ENCODE peak calls at places on chromosomes 13 and 19, in five cellular contexts. One of them, this sample, is unnamed.

GRCh38 chr13:35953537-35954206 is 177.5 kb downstream of the DCLK1 start:
- DNase-seq in A549: peak; percentile 7
- DNase-seq in foreskin keratinocyte: no peak
- DNase-seq in spleen: no peak
- DNase-seq in fibroblast of lung: peak; percentile 96
- DNase-seq in this sample: peak; percentile 27

GRCh38 chr13:20340759-20341161 is 108.6 kb upstream of the GJB6 start:
- DNase-seq in A549: no peak
- DNase-seq in foreskin keratinocyte: peak; percentile 29
- DNase-seq in spleen: no peak
- DNase-seq in fibroblast of lung: peak; percentile 13
- DNase-seq in this sample: no peak

GRCh38 chr19:38015216-38015615 is 108.2 kb downstream of the SIPA1L3 start:
- DNase-seq in A549: no peak
- DNase-seq in foreskin keratinocyte: peak; percentile 37
- DNase-seq in spleen: no peak
- DNase-seq in fibroblast of lung: no peak
- DNase-seq in this sample: no peak

GRCh38 chr19:5646703-5647102 is 23.8 kb downstream of the SAFB start:
- DNase-seq in A549: no peak
- DNase-seq in foreskin keratinocyte: no peak
- DNase-seq in spleen: peak; percentile 12
- DNase-seq in fibroblast of lung: no peak
- DNase-seq in this sample: no peak

GRCh38 chr13:48159436-48160225 is 64.7 kb upstream of the MED4 start:
- DNase-seq in A549: no peak
- DNase-seq in foreskin keratinocyte: peak; percentile 64
- DNase-seq in spleen: no peak
- DNase-seq in fibroblast of lung: no peak
- DNase-seq in this sample: no peak

GRCh38 chr13:101875717-101876393 is 423.4 kb downstream of the ITGBL1 start:
- DNase-seq in A549: no peak
- DNase-seq in foreskin keratinocyte: peak; percentile 32
- DNase-seq in spleen: no peak
- DNase-seq in fibroblast of lung: peak; percentile 77
- DNase-seq in this sample: no peak

GRCh38 chr19:47257411-47258169 is 1.3 kb downstream of the CCDC9 start:
- DNase-seq in A549: no peak
- DNase-seq in foreskin keratinocyte: no peak
- DNase-seq in spleen: peak; percentile 77
- DNase-seq in fibroblast of lung: no peak
- DNase-seq in this sample: peak; percentile 58

GRCh38 chr19:4199699-4200293 is 17.3 kb downstream of the ANKRD24 start:
- DNase-seq in A549: peak; percentile 78
- DNase-seq in foreskin keratinocyte: no peak
- DNase-seq in spleen: no peak
- DNase-seq in fibroblast of lung: no peak
- DNase-seq in this sample: no peak

GRCh38 chr13:19601749-19602725 is 31.4 kb upstream of the MPHOSPH8 start:
- DNase-seq in A549: peak; percentile 38
- DNase-seq in foreskin keratinocyte: no peak
- DNase-seq in spleen: peak; percentile 82
- DNase-seq in fibroblast of lung: peak; percentile 29
- DNase-seq in this sample: peak; percentile 19

GRCh38 chr13:112968910-112969691 is at the start of gene MCF2L:
- DNase-seq in A549: peak; percentile 27
- DNase-seq in foreskin keratinocyte: no peak
- DNase-seq in spleen: peak; percentile 88
- DNase-seq in fibroblast of lung: peak; percentile 42
- DNase-seq in this sample: peak; percentile 47

GRCh38 chr13:33034061-33034460 is 17.8 kb downstream of the KL start:
- DNase-seq in A549: no peak
- DNase-seq in foreskin keratinocyte: no peak
- DNase-seq in spleen: no peak
- DNase-seq in fibroblast of lung: no peak
- DNase-seq in this sample: no peak

GRCh38 chr19:43624933-43625332 is 5.5 kb upstream of the ZNF428 start:
- DNase-seq in A549: no peak
- DNase-seq in foreskin keratinocyte: peak; percentile 46
- DNase-seq in spleen: peak; percentile 92
- DNase-seq in fibroblast of lung: peak; percentile 41
- DNase-seq in this sample: no peak

GRCh38 chr13:29925457-29925856 is 75.0 kb upstream of the UBL3 start:
- DNase-seq in A549: peak; percentile 33
- DNase-seq in foreskin keratinocyte: peak; percentile 55
- DNase-seq in spleen: no peak
- DNase-seq in fibroblast of lung: peak; percentile 90
- DNase-seq in this sample: peak; percentile 68

GRCh38 chr19:45184115-45184514 is 5.5 kb downstream of the BLOC1S3 start:
- DNase-seq in A549: no peak
- DNase-seq in foreskin keratinocyte: no peak
- DNase-seq in spleen: no peak
- DNase-seq in fibroblast of lung: no peak
- DNase-seq in this sample: no peak

GRCh38 chr13:112170823-112171569 is 104.0 kb downstream of the SOX1 start:
- DNase-seq in A549: no peak
- DNase-seq in foreskin keratinocyte: no peak
- DNase-seq in spleen: no peak
- DNase-seq in fibroblast of lung: no peak
- DNase-seq in this sample: no peak

GRCh38 chr19:45100202-45100600 is 7.2 kb downstream of the PPP1R37 start:
- DNase-seq in A549: no peak
- DNase-seq in foreskin keratinocyte: no peak
- DNase-seq in spleen: no peak
- DNase-seq in fibroblast of lung: no peak
- DNase-seq in this sample: no peak

GRCh38 chr13:50310734-50311133 is 295.5 kb downstream of the KCNRG start:
- DNase-seq in A549: no peak
- DNase-seq in foreskin keratinocyte: no peak
- DNase-seq in spleen: no peak
- DNase-seq in fibroblast of lung: no peak
- DNase-seq in this sample: no peak

GRCh38 chr19:35055715-35056179 is 14.2 kb downstream of the HPN start:
- DNase-seq in A549: no peak
- DNase-seq in foreskin keratinocyte: no peak
- DNase-seq in spleen: no peak
- DNase-seq in fibroblast of lung: no peak
- DNase-seq in this sample: no peak

GRCh38 chr19:45231891-45232290 is 13.3 kb downstream of the EXOC3L2 start:
- DNase-seq in A549: no peak
- DNase-seq in foreskin keratinocyte: peak; percentile 88
- DNase-seq in spleen: no peak
- DNase-seq in fibroblast of lung: no peak
- DNase-seq in this sample: no peak

GRCh38 chr19:36090930-36091695 is 19.8 kb upstream of the OVOL3 start:
- DNase-seq in A549: no peak
- DNase-seq in foreskin keratinocyte: no peak
- DNase-seq in spleen: no peak
- DNase-seq in fibroblast of lung: no peak
- DNase-seq in this sample: no peak

GRCh38 chr19:34962945-34963530 is 991 bp downstream of the ZNF792 start:
- DNase-seq in A549: no peak
- DNase-seq in foreskin keratinocyte: no peak
- DNase-seq in spleen: peak; percentile 62
- DNase-seq in fibroblast of lung: no peak
- DNase-seq in this sample: no peak

GRCh38 chr19:16134510-16134909 is 9.0 kb upstream of the HSH2D start:
- DNase-seq in A549: no peak
- DNase-seq in foreskin keratinocyte: no peak
- DNase-seq in spleen: no peak
- DNase-seq in fibroblast of lung: no peak
- DNase-seq in this sample: no peak

DNA sequence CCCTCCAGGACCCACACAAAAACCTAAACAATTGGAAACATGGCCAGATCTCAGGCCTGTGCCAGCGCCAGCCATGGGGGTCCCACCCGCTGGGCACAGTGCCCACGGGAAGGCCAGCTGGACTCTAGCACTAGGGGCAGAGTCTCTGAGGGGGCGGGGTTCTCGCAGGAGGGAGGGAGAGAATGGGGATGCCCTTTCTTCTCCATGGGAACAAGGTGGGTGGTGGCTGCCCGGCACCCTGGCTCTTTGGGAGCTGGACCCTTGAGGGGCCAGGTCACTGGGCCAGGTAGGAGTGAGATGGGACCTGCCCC is 8.4 kb downstream of the LYL1 start:
- DNase-seq in A549: no peak
- DNase-seq in foreskin keratinocyte: no peak
- DNase-seq in spleen: peak; percentile 85
- DNase-seq in fibroblast of lung: no peak
- DNase-seq in this sample: no peak
- H3K4me1 ChIP-seq in A549: peaks cover 57% of the 10 kb centered on the region
- H3K4me1 ChIP-seq in foreskin keratinocyte: no peaks in the 10 kb centered on the region
- H3K4me1 ChIP-seq in spleen: peaks cover 10% of the 10 kb centered on the region
- H3K4me1 ChIP-seq in fibroblast of lung: peaks cover 8% of the 10 kb centered on the region
- H3K4me1 ChIP-seq in this sample: no peaks in the 10 kb centered on the region

GRCh38 chr13:41785402-41786142 is 175.3 kb downstream of the VWA8 start:
- DNase-seq in A549: no peak
- DNase-seq in foreskin keratinocyte: no peak
- DNase-seq in spleen: no peak
- DNase-seq in fibroblast of lung: no peak
- DNase-seq in this sample: no peak

GRCh38 chr13:41780736-41781708 is 179.9 kb downstream of the VWA8 start:
- DNase-seq in A549: no peak
- DNase-seq in foreskin keratinocyte: no peak
- DNase-seq in spleen: no peak
- DNase-seq in fibroblast of lung: peak; percentile 74
- DNase-seq in this sample: no peak

DNA sequence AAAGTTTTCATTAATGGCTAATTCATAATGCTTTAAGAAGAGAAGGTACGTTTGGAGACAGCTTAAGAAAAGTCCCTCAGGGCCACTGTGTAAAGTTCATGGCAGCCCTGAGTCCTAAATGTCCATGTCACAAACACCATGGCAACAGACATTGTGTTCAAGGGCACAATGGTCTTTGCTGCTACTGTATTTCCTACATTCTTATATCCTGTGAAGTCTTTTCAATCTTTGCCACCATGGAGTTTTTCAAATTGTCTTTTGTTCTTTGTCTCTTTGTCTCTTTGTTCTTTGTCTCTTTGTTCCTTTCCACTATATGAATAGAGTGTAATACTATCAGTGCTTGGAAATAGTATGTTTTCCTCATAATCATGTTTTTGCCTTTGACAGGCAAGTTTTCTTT is 178.8 kb downstream of the VWA8 start:
- DNase-seq in A549: no peak
- DNase-seq in foreskin keratinocyte: no peak
- DNase-seq in spleen: no peak
- DNase-seq in fibroblast of lung: no peak
- DNase-seq in this sample: no peak
- H3K27ac ChIP-seq in A549: no peak overlapping the region
- H3K27ac ChIP-seq in foreskin keratinocyte: no peak overlapping the region
- H3K27ac ChIP-seq in spleen: no peak overlapping the region
- H3K27ac ChIP-seq in fibroblast of lung: no peak overlapping the region
- H3K27ac ChIP-seq in this sample: no peak overlapping the region

GRCh38 chr19:40272261-40272660 is 12.9 kb downstream of the AKT2 start:
- DNase-seq in A549: no peak
- DNase-seq in foreskin keratinocyte: no peak
- DNase-seq in spleen: no peak
- DNase-seq in fibroblast of lung: no peak
- DNase-seq in this sample: no peak
- H3K4me1 ChIP-seq in A549: no peaks in the 10 kb centered on the region
- H3K4me1 ChIP-seq in foreskin keratinocyte: no peaks in the 10 kb centered on the region
- H3K4me1 ChIP-seq in spleen: peaks cover 21% of the 10 kb centered on the region
- H3K4me1 ChIP-seq in fibroblast of lung: peaks cover 4% of the 10 kb centered on the region
- H3K4me1 ChIP-seq in this sample: no peaks in the 10 kb centered on the region

GRCh38 chr13:51995677-51996551 is 15.3 kb downstream of the ATP7B start:
- DNase-seq in A549: no peak
- DNase-seq in foreskin keratinocyte: no peak
- DNase-seq in spleen: no peak
- DNase-seq in fibroblast of lung: peak; percentile 19
- DNase-seq in this sample: peak; percentile 84
- H3K27ac ChIP-seq in A549: no peak overlapping the region
- H3K27ac ChIP-seq in foreskin keratinocyte: no peak overlapping the region
- H3K27ac ChIP-seq in spleen: no peak overlapping the region
- H3K27ac ChIP-seq in fibroblast of lung: no peak overlapping the region
- H3K27ac ChIP-seq in this sample: peak overlapping the region; percentile 83